ENCODE peak calls at places on chromosome 19, in six cellular contexts. One of them, this sample, is unnamed.

GRCh38 chr19:50719566-50719965 is at the start of gene SHANK1:
- DNase-seq in stomach: no peak
- DNase-seq in psoas muscle: no peak
- DNase-seq in HFF-Myc: no peak
- DNase-seq in fibroblast of mammary gland: no peak
- DNase-seq in AG04450: no peak
- DNase-seq in this sample: no peak

GRCh38 chr19:38690146-38690545 is 42.7 kb downstream of the ACTN4 start:
- DNase-seq in stomach: no peak
- DNase-seq in psoas muscle: no peak
- DNase-seq in HFF-Myc: no peak
- DNase-seq in fibroblast of mammary gland: no peak
- DNase-seq in AG04450: no peak
- DNase-seq in this sample: no peak

GRCh38 chr19:32558607-32559228 is 22.3 kb upstream of the PDCD5 start:
- DNase-seq in stomach: no peak
- DNase-seq in psoas muscle: no peak
- DNase-seq in HFF-Myc: no peak
- DNase-seq in fibroblast of mammary gland: no peak
- DNase-seq in AG04450: no peak
- DNase-seq in this sample: no peak

GRCh38 chr19:40466219-40467006 is at the start of gene SPTBN4:
- DNase-seq in stomach: no peak
- DNase-seq in psoas muscle: peak
- DNase-seq in HFF-Myc: no peak
- DNase-seq in fibroblast of mammary gland: no peak
- DNase-seq in AG04450: no peak
- DNase-seq in this sample: peak

GRCh38 chr19:2171349-2172145 is 7.8 kb downstream of the DOT1L start:
- DNase-seq in stomach: peak
- DNase-seq in psoas muscle: no peak
- DNase-seq in HFF-Myc: no peak
- DNase-seq in fibroblast of mammary gland: peak
- DNase-seq in AG04450: no peak
- DNase-seq in this sample: peak

GRCh38 chr19:23283925-23284324 is 33.7 kb upstream of the ZNF724 start:
- DNase-seq in stomach: peak
- DNase-seq in psoas muscle: no peak
- DNase-seq in HFF-Myc: no peak
- DNase-seq in fibroblast of mammary gland: peak
- DNase-seq in AG04450: no peak
- DNase-seq in this sample: peak

GRCh38 chr19:13637664-13638063 is 126.7 kb upstream of the MRI1 start:
- DNase-seq in stomach: no peak
- DNase-seq in psoas muscle: no peak
- DNase-seq in HFF-Myc: no peak
- DNase-seq in fibroblast of mammary gland: peak
- DNase-seq in AG04450: no peak
- DNase-seq in this sample: no peak

GRCh38 chr19:623974-624373 is 9.4 kb downstream of the POLRMT start:
- DNase-seq in stomach: no peak
- DNase-seq in psoas muscle: no peak
- DNase-seq in HFF-Myc: peak
- DNase-seq in fibroblast of mammary gland: peak
- DNase-seq in AG04450: peak
- DNase-seq in this sample: no peak

GRCh38 chr19:1265611-1266115 is 3.5 kb upstream of the CIRBP start:
- DNase-seq in stomach: no peak
- DNase-seq in psoas muscle: peak
- DNase-seq in HFF-Myc: peak
- DNase-seq in fibroblast of mammary gland: peak
- DNase-seq in AG04450: no peak
- DNase-seq in this sample: no peak

GRCh38 chr19:14526423-14526822 is 3.0 kb upstream of the TECR start:
- DNase-seq in stomach: no peak
- DNase-seq in psoas muscle: no peak
- DNase-seq in HFF-Myc: no peak
- DNase-seq in fibroblast of mammary gland: no peak
- DNase-seq in AG04450: no peak
- DNase-seq in this sample: no peak

GRCh38 chr19:2166741-2167738 is 3.3 kb downstream of the DOT1L start:
- DNase-seq in stomach: peak
- DNase-seq in psoas muscle: peak
- DNase-seq in HFF-Myc: no peak
- DNase-seq in fibroblast of mammary gland: peak
- DNase-seq in AG04450: no peak
- DNase-seq in this sample: peak

GRCh38 chr19:40272261-40272660 is 12.9 kb downstream of the AKT2 start:
- DNase-seq in stomach: no peak
- DNase-seq in psoas muscle: peak
- DNase-seq in HFF-Myc: no peak
- DNase-seq in fibroblast of mammary gland: no peak
- DNase-seq in AG04450: no peak
- DNase-seq in this sample: no peak

GRCh38 chr19:29526730-29527499 is 1.1 kb downstream of the VSTM2B start:
- DNase-seq in stomach: no peak
- DNase-seq in psoas muscle: peak
- DNase-seq in HFF-Myc: no peak
- DNase-seq in fibroblast of mammary gland: no peak
- DNase-seq in AG04450: no peak
- DNase-seq in this sample: no peak

GRCh38 chr19:53903055-53903680 is 5.9 kb upstream of the CACNG7 start:
- DNase-seq in stomach: no peak
- DNase-seq in psoas muscle: peak
- DNase-seq in HFF-Myc: peak
- DNase-seq in fibroblast of mammary gland: peak
- DNase-seq in AG04450: no peak
- DNase-seq in this sample: no peak

GRCh38 chr19:49929121-49929610 is at the start of the genes ATF5 and NUP62:
- DNase-seq in stomach: peak
- DNase-seq in psoas muscle: peak
- DNase-seq in HFF-Myc: peak
- DNase-seq in fibroblast of mammary gland: peak
- DNase-seq in AG04450: no peak
- DNase-seq in this sample: peak

GRCh38 chr19:28289294-28290063 is 923.5 kb downstream of the UQCRFS1 start:
- DNase-seq in stomach: no peak
- DNase-seq in psoas muscle: no peak
- DNase-seq in HFF-Myc: peak
- DNase-seq in fibroblast of mammary gland: peak
- DNase-seq in AG04450: no peak
- DNase-seq in this sample: peak

GRCh38 chr19:8174706-8175105 is 25.3 kb upstream of the FBN3 start:
- DNase-seq in stomach: no peak
- DNase-seq in psoas muscle: no peak
- DNase-seq in HFF-Myc: no peak
- DNase-seq in fibroblast of mammary gland: peak
- DNase-seq in AG04450: no peak
- DNase-seq in this sample: no peak

GRCh38 chr19:40219721-40220276 is 1.6 kb upstream of the TTC9B start:
- DNase-seq in stomach: no peak
- DNase-seq in psoas muscle: no peak
- DNase-seq in HFF-Myc: no peak
- DNase-seq in fibroblast of mammary gland: peak
- DNase-seq in AG04450: no peak
- DNase-seq in this sample: no peak

GRCh38 chr19:33100894-33101644 is 20.1 kb downstream of the GPATCH1 start:
- DNase-seq in stomach: peak
- DNase-seq in psoas muscle: no peak
- DNase-seq in HFF-Myc: no peak
- DNase-seq in fibroblast of mammary gland: no peak
- DNase-seq in AG04450: no peak
- DNase-seq in this sample: no peak

GRCh38 chr19:29671393-29672076 is 6.3 kb downstream of the PLEKHF1 start:
- DNase-seq in stomach: peak
- DNase-seq in psoas muscle: peak
- DNase-seq in HFF-Myc: no peak
- DNase-seq in fibroblast of mammary gland: peak
- DNase-seq in AG04450: no peak
- DNase-seq in this sample: no peak

GRCh38 chr19:2233601-2234280 is 2.4 kb downstream of the PLEKHJ1 start:
- DNase-seq in stomach: no peak
- DNase-seq in psoas muscle: no peak
- DNase-seq in HFF-Myc: no peak
- DNase-seq in fibroblast of mammary gland: no peak
- DNase-seq in AG04450: no peak
- DNase-seq in this sample: no peak

GRCh38 chr19:2289714-2290435 is 7.9 kb upstream of the PEAK3 start:
- DNase-seq in stomach: peak
- DNase-seq in psoas muscle: no peak
- DNase-seq in HFF-Myc: no peak
- DNase-seq in fibroblast of mammary gland: no peak
- DNase-seq in AG04450: no peak
- DNase-seq in this sample: no peak

GRCh38 chr19:52670046-52670445 is 31.9 kb upstream of the ZNF83 start:
- DNase-seq in stomach: no peak
- DNase-seq in psoas muscle: no peak
- DNase-seq in HFF-Myc: no peak
- DNase-seq in fibroblast of mammary gland: no peak
- DNase-seq in AG04450: no peak
- DNase-seq in this sample: no peak

GRCh38 chr19:54191671-54192453 is 754 bp downstream of the TSEN34 start:
- DNase-seq in stomach: no peak
- DNase-seq in psoas muscle: no peak
- DNase-seq in HFF-Myc: no peak
- DNase-seq in fibroblast of mammary gland: no peak
- DNase-seq in AG04450: no peak
- DNase-seq in this sample: peak

DNA sequence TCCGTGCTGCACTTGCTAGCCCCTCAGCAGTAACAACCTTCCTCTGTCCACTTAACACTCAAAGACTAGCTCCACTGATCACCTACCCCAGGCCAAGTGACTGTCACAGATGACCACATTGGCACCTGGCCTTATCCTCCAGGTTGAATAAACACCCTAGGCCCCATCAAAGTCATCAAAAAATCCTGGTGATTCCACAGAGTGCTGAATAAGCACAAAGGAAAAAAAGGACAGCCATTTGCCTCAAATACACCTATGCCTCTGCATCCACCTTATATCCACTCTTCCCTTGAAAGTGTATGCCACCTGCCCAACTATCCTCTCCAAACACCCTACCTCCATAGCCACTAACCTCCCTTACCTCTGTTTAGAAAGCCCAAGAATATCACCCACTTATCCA is 2.7 kb downstream of the ZNF154 start:
- DNase-seq in stomach: no peak
- DNase-seq in psoas muscle: no peak
- DNase-seq in HFF-Myc: no peak
- DNase-seq in fibroblast of mammary gland: no peak
- DNase-seq in AG04450: no peak
- DNase-seq in this sample: no peak
- H3K4me3 ChIP-seq in stomach: no peak
- H3K4me3 ChIP-seq in psoas muscle: peak
- H3K4me3 ChIP-seq in HFF-Myc: no peak
- H3K4me3 ChIP-seq in fibroblast of mammary gland: no peak
- H3K4me3 ChIP-seq in AG04450: no peak
- H3K4me3 ChIP-seq in this sample: no peak

DNA sequence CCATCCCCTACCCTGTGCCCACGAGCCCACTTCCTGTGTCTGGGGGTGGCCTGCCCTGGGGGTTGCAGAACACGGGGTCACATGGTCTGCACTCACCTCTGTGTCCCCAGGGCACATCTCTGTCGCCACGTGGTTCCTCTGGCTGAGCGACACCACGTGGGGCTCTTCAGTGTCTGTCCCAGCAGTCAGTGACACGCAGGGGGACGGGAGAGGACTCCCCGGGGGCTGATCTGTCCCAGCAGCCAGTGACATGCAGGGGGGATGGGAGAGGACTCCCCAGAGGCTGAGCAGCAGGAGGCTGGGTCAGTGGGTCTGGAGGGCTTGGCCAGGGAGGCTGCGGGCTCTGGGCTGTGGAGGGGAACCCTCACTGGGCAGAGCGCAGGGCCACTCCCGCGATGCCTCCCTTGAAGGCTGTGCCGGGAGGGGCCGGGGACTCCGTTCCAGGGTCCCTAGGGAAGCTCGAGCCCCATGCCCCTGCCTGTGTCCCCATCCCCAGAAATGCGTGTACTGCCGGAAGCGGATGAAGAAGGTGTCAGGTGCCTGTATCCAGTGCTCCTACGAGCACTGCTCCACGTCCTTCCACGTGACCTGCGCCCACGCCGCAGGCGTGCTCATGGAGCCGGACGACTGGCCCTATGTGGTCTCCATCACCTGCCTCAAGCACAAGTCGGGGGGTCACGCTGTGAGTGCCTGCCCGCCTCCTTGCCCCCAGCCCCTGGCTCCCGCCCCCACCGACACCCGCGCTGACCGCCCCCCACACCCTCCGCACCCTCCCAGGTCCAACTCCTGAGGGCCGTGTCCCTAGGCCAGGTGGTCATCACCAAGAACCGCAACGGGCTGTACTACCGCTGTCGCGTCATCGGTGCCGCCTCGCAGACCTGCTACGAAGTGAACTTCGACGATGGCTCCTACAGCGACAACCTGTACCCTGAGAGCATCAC is 174.8 kb downstream of the KDM4B start:
- DNase-seq in stomach: no peak
- DNase-seq in psoas muscle: peak
- DNase-seq in HFF-Myc: no peak
- DNase-seq in fibroblast of mammary gland: no peak
- DNase-seq in AG04450: no peak
- DNase-seq in this sample: peak
- H3K4me3 ChIP-seq in stomach: no peak
- H3K4me3 ChIP-seq in psoas muscle: no peak
- H3K4me3 ChIP-seq in HFF-Myc: no peak
- H3K4me3 ChIP-seq in fibroblast of mammary gland: no peak
- H3K4me3 ChIP-seq in AG04450: no peak
- H3K4me3 ChIP-seq in this sample: no peak

GRCh38 chr19:42658148-42658547 is 63.4 kb upstream of the CEACAM8 start:
- DNase-seq in stomach: no peak
- DNase-seq in psoas muscle: no peak
- DNase-seq in HFF-Myc: no peak
- DNase-seq in fibroblast of mammary gland: peak
- DNase-seq in AG04450: no peak
- DNase-seq in this sample: no peak
- H3K4me3 ChIP-seq in stomach: no peak
- H3K4me3 ChIP-seq in psoas muscle: no peak
- H3K4me3 ChIP-seq in HFF-Myc: no peak
- H3K4me3 ChIP-seq in fibroblast of mammary gland: no peak
- H3K4me3 ChIP-seq in AG04450: no peak
- H3K4me3 ChIP-seq in this sample: no peak

DNA sequence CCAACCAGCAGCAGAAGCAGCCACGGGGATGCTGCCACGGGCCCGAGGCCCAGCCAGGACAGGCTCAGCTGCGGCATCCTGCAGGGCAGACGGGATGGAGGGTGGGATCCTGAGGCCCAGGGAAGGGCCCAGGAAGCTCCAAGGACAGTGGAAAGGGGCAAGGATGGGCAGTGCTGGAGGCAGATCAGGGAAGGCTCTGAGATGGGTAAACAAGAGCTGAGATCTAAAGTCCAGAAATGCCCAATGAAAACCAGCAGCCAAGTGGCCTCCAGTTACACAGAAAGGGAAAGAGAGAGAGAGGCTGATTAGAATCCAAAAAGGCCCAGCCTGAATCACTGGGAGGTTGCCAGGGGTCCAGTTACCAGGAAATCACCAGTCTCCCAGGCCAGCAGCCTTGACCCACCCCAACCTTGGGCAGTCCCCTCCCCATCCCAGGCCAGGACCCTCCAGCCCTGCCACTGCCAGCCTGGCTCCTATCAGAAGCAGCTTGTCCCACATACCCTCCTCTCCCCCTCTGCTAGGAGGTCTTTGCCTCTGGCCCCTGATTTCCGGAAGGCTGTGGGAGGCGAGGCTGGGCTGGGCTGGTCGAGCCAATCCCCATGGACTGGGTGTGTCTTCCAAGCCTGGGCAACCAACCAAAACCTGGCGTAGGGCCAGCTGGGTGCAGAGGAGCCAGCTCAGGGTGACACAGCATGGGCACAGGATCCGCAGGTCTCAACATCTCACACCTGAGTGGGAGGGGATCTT is at the start of gene CYP4F11:
- DNase-seq in stomach: peak
- DNase-seq in psoas muscle: peak
- DNase-seq in HFF-Myc: no peak
- DNase-seq in fibroblast of mammary gland: no peak
- DNase-seq in AG04450: no peak
- DNase-seq in this sample: peak
- H3K4me3 ChIP-seq in stomach: no peak
- H3K4me3 ChIP-seq in psoas muscle: no peak
- H3K4me3 ChIP-seq in HFF-Myc: no peak
- H3K4me3 ChIP-seq in fibroblast of mammary gland: no peak
- H3K4me3 ChIP-seq in AG04450: no peak
- H3K4me3 ChIP-seq in this sample: no peak